ENCODE peak calls at places on chromosomes 4 and X, in nine cellular contexts. R is mucosa of descending colon, Z is A549, U is SJSA1, F is AG09309, Q is dorsolateral prefrontal cortex, B is uterus, X is tibial artery, C is heart left ventricle. T is an unnamed sample.

GRCh38 chr4:114161809-114162208 is 182.4 kb upstream of the ARSJ start:
- DNase-seq in R (no peak), Z (no peak), U (no peak), F (no peak), Q (no peak), B (no peak), X (no peak), C (no peak), T (no peak)

GRCh38 chrX:7904557-7904956 is 22.7 kb downstream of the PNPLA4 start:
- DNase-seq in R (no peak), Z (no peak), U (no peak), F (no peak), Q (peak), B (no peak), X (no peak), C (no peak), T (no peak)

GRCh38 chr4:140138428-140138827 is 15.6 kb downstream of the MAML3 start:
- DNase-seq in R (no peak), Z (peak), U (no peak), F (no peak), Q (no peak), B (no peak), X (no peak), C (no peak), T (no peak)

GRCh38 chrX:22662776-22663175 is 337.0 kb upstream of the DDX53 start:
- DNase-seq in R (no peak), Z (no peak), U (no peak), F (no peak), Q (no peak), B (no peak), X (no peak), C (no peak), T (no peak)

GRCh38 chr4:7469023-7469422 is 34.3 kb upstream of the PSAPL1 start:
- DNase-seq in R (no peak), Z (no peak), U (no peak), F (no peak), Q (no peak), B (no peak), X (no peak), C (no peak), T (no peak)

GRCh38 chr4:114601304-114602052 is 2.9 kb downstream of the UGT8 start:
- DNase-seq in R (no peak), Z (no peak), U (no peak), F (no peak), Q (no peak), B (no peak), X (no peak), C (no peak), T (no peak)

GRCh38 chr4:111213520-111213919 is 590.6 kb upstream of the PITX2 start:
- DNase-seq in R (no peak), Z (no peak), U (no peak), F (peak), Q (no peak), B (no peak), X (no peak), C (no peak), T (no peak)

GRCh38 chrX:129523076-129524055 is at the start of gene SMARCA1:
- DNase-seq in R (peak), Z (peak), U (peak), F (no peak), Q (peak), B (peak), X (peak), C (peak), T (no peak)

GRCh38 chr4:125432078-125432477 is 117.3 kb downstream of the FAT4 start:
- DNase-seq in R (no peak), Z (peak), U (peak), F (no peak), Q (peak), B (no peak), X (no peak), C (no peak), T (no peak)

GRCh38 chrX:295136-295535 is 14.0 kb downstream of the PLCXD1 start:
- DNase-seq in R (peak), Z (no peak), U (no peak), F (no peak), Q (no peak), B (no peak), X (peak), C (peak), T (no peak)

GRCh38 chrX:53930513-53931380 is 113.5 kb downstream of the PHF8 start:
- DNase-seq in R (no peak), Z (peak), U (no peak), F (no peak), Q (no peak), B (no peak), X (no peak), C (no peak), T (peak)

GRCh38 chrX:131764224-131764623 is 220.3 kb downstream of the OR13H1 start:
- DNase-seq in R (no peak), Z (no peak), U (no peak), F (no peak), Q (no peak), B (no peak), X (no peak), C (no peak), T (no peak)
- H3K4me3 ChIP-seq in R (no peak), Z (peak), U (no peak), F (peak), Q (peak), B (peak), X (no peak), C (no peak), T (peak)

DNA sequence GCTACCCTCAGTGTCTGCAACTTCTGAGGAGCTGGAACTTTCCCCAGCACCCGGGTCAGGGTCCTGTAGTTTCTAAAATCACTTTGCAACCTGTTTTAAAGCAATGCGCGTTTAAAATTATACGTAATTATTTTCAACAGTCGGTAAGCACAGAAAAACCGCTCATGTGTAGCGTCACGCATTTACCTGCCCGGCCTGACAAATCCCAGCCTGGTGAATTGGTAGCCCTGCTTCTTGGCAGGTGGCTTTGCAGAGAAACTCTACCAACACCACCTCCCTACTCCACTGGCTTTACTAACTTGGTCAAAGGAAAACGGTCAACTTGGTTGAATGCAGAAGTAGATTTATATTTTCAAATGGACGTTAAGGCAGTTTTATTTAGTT is 651 bp downstream of the BANK1 start:
- DNase-seq in R (peak), Z (peak), U (no peak), F (no peak), Q (no peak), B (no peak), X (no peak), C (no peak), T (no peak)
- H3K4me3 ChIP-seq in R (no peak), Z (peak), U (no peak), F (no peak), Q (peak), B (no peak), X (peak), C (peak), T (peak)

GRCh38 chrX:68835468-68835867 is 6.6 kb downstream of the EFNB1 start:
- DNase-seq in R (no peak), Z (no peak), U (no peak), F (no peak), Q (no peak), B (no peak), X (no peak), C (no peak), T (no peak)
- H3K4me3 ChIP-seq in R (no peak), Z (no peak), U (no peak), F (no peak), Q (no peak), B (no peak), X (no peak), C (no peak), T (no peak)

DNA sequence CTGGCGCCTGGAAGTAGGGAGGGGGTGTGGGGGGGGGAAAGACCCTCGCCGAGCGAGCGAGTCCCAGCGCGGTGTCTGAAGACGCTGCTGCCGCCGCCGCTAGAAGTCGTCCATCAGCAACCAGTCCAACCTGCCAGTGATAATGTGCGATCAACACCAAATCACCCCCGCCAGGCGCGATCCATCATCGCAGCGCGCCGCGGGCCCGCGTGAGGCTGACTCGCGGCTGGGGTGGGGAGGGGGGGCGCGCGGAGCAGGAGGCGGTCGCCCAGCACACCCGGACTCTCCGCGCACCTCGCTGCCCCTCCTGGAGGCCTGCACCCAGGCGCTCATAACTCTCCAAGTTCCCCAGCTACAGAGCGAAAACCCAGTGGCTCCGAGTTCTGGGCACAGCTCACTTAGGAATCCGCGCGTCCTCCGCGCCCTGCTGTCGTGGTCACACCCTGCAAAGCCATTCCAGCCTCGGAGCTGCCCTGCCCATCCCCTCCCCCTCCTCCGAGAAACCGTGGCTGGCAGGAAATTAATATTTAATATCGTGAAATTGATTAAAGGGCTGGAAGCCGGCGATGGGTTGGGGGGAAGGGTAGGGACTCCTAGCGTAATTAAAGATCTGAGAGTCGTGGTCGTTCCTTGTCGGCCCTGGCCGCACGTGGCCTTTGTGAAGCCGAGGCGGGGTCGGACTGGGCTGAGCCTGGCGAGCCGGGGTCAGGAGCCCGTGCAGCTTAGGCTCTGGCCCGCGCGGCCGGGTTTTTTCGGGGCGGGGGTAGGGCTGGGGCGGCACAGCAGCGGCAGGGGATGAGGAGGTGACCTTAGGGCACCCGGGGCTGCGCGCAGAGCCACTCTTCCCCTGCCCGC is 58.1 kb upstream of the BCOR start:
- DNase-seq in R (peak), Z (peak), U (no peak), F (no peak), Q (no peak), B (peak), X (no peak), C (no peak), T (no peak)
- H3K4me3 ChIP-seq in R (no peak), Z (peak), U (no peak), F (no peak), Q (peak), B (peak), X (peak), C (peak), T (peak)

DNA sequence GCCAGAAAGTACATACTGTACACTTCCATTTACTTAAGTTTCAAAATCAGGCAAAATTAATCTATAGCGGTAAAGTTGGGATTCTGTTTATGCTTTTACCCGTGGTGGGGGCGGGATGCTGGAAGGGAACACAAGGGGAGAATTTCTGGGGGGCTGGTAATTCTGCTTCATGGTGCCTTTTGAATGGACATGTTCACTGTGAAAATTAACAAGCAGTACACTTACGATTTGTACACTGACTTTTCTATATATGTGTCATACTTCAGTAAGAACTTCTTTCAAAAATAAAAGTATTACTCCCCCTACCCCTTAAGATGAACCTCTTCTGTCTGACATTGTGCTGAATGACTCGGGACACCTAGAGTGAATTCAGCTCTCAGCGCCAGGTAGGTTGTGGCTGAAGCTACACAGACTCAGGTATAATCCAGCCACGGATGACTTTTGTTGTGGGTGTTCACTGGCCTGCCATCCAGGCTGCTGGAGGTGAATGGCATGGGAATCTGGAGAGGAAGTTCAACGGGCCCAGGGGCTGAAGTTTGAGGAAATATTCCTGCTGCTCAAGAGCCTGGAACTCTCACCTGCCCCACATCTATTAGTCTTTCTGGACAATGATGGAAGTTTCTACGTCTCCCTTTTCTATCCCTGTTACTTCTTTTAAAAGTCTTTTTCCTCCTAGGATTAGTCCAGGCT is 7.3 kb upstream of the TCEANC start:
- DNase-seq in R (no peak), Z (no peak), U (no peak), F (no peak), Q (no peak), B (no peak), X (no peak), C (no peak), T (no peak)
- H3K4me3 ChIP-seq in R (no peak), Z (no peak), U (no peak), F (no peak), Q (no peak), B (no peak), X (no peak), C (no peak), T (no peak)

DNA sequence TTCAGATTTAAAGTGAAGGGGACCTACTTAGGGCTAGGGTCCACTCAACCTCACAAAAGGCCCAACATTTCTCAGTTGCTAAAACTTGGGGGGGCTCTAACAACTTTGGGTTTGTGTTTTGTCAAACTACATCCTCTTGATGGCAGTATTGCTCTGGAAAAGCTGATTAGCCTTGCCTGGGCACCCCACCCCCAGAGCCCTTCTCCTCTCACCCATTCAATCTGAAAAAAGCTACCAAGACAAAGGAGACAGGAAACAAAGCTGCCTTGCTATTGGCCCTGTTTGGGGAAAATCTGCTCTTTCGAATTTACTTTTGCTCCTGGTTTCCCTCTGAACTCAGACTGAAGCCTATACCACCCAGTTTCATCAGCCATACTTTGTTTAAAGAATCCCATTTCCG is 195.2 kb upstream of the STK26 start:
- DNase-seq in R (no peak), Z (peak), U (peak), F (no peak), Q (no peak), B (no peak), X (no peak), C (no peak), T (no peak)
- H3K4me3 ChIP-seq in R (no peak), Z (no peak), U (no peak), F (no peak), Q (no peak), B (no peak), X (no peak), C (no peak), T (no peak)

T was measured in retinal pigment epithelial cell.